ENCODE peak calls at places on chromosomes 11 and 22, in four cellular contexts. N, U, E and A are unnamed samples.

GRCh38 chr11:119375629-119376196 is 5.8 kb downstream of the USP2 start:
- DNase-seq in N (peak), U (no peak), E (no peak), A (peak)

GRCh38 chr11:24267015-24267414 is 229.8 kb upstream of the LUZP2 start:
- DNase-seq in E (no peak), U (no peak), N (no peak), A (peak)

GRCh38 chr22:30026751-30027150 is 53.5 kb upstream of the HORMAD2 start:
- DNase-seq in U (no peak), N (no peak), E (no peak), A (no peak)

GRCh38 chr11:20035701-20036601 is 124.3 kb downstream of the DBX1 start:
- DNase-seq in U (no peak), E (no peak), N (peak), A (no peak)

GRCh38 chr11:31419669-31420068 is 50.0 kb downstream of the DNAJC24 start:
- DNase-seq in E (no peak), U (no peak), N (peak), A (no peak)

GRCh38 chr11:111795333-111795985 is 29.3 kb upstream of the PPP2R1B start:
- DNase-seq in U (no peak), N (peak), E (no peak), A (no peak)

GRCh38 chr11:64372802-64373597 is 14.0 kb downstream of the RPS6KA4 start:
- DNase-seq in U (peak), N (no peak), E (no peak), A (peak)

GRCh38 chr22:33018232-33018864 is 39.8 kb downstream of the SYN3 start:
- DNase-seq in N (peak), U (peak), E (peak), A (peak)

GRCh38 chr22:20044495-20045151 is 23.7 kb downstream of the TANGO2 start:
- DNase-seq in N (no peak), U (no peak), E (no peak), A (no peak)

GRCh38 chr11:133762538-133762937 is 82.8 kb downstream of the SPATA19 start:
- DNase-seq in U (no peak), E (no peak), N (no peak), A (no peak)

GRCh38 chr11:60867871-60868681 is 734 bp downstream of the ZP1 start:
- DNase-seq in U (no peak), E (no peak), N (no peak), A (no peak)

GRCh38 chr11:112789481-112789880 is 171.7 kb upstream of the NCAM1 start:
- DNase-seq in N (no peak), E (no peak), U (no peak), A (no peak)

GRCh38 chr11:105132716-105133511 is 6.7 kb downstream of the CARD18 start:
- DNase-seq in N (peak), U (no peak), E (no peak), A (no peak)

GRCh38 chr11:77206264-77207018 is 78.4 kb downstream of the MYO7A start:
- DNase-seq in U (no peak), N (no peak), E (peak), A (no peak)

GRCh38 chr11:13440100-13440855 is 22.7 kb downstream of the BTBD10 start:
- DNase-seq in E (no peak), U (peak), N (peak), A (peak)

GRCh38 chr11:128619540-128620305 is 32.4 kb upstream of the ETS1 start:
- DNase-seq in N (no peak), E (no peak), U (no peak), A (no peak)

GRCh38 chr22:50251472-50252054 is 498 bp upstream of the HDAC10 start:
- DNase-seq in N (no peak), E (no peak), U (no peak), A (peak)

GRCh38 chr22:48366056-48366455 is 1461.6 kb downstream of the BRD1 start:
- DNase-seq in U (no peak), N (no peak), E (no peak), A (no peak)

GRCh38 chr22:48362736-48363404 is 1464.8 kb downstream of the BRD1 start:
- DNase-seq in E (no peak), U (no peak), N (no peak), A (no peak)

GRCh38 chr22:48367731-48368130 is 1459.9 kb downstream of the BRD1 start:
- DNase-seq in U (no peak), N (no peak), E (no peak), A (no peak)

GRCh38 chr22:48366591-48366990 is 1461.1 kb downstream of the BRD1 start:
- DNase-seq in N (no peak), U (no peak), E (no peak), A (no peak)

DNA sequence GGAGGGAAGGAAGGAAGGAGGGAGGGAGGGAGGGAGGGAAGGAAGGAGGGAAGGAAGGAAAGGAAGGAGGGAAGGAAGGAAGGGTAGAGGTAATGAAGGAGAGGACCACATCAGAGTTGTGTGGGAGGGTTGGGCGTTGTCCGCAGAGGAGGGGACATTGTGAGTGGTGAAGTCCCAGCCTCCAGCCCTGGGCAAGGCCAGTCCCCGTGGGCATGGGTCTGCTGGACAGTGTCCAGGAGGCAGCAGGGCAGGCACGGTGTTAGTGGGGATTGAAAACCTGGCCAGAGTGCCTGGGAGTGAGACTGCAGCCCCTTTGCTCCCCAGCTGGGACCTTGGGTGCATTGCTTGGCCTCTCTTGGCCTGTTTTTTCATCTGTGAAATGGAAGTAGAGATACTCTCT is 1462.3 kb downstream of the BRD1 start:
- DNase-seq in U (no peak), E (no peak), N (no peak), A (no peak)
- H3K4me2 ChIP-seq in U (no peak), E (no peak), N (no peak), A (no peak)

DNA sequence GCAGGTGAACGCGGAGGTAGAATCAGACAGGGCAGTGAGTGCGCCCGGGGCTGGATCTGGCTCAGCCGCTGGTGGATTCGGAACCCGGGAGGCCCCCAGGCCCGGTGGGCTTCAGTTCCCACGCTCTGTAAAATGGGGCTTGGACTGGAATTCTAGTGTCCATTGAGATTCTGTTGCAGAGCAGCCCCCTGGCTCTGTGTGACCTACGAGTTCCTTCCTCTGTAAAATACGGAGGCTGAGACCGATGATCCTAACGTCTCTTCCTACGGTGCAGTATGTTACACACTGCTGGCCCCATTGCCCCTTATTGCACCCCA is 14.9 kb downstream of the SSH3 start:
- DNase-seq in U (no peak), E (no peak), N (no peak), A (no peak)
- H3K4me2 ChIP-seq in U (peak), E (peak), N (peak), A (peak)

DNA sequence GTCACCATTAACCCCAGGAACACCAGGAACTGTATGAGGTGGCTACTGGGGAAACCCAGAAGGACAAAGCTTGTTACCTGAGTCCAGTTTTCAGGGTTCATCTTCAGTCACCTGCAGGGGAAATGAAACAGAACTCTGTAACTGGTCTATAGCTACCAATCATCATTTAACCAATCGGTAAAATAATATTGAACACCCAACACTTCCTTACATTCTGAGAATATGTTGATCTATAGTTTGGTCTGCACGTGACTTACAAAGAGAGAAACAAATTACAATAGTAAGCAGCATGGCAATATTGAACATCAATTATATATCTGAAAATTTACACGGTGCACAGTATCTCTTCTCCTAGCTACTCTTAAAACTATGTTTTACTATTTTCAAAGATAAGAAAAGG is at the start of gene OR6T1:
- DNase-seq in U (no peak), N (no peak), E (no peak), A (no peak)
- H3K4me2 ChIP-seq in U (no peak), N (no peak), E (no peak), A (no peak)

GRCh38 chr11:36109499-36109849 is 165.6 kb downstream of the LDLRAD3 start:
- DNase-seq in E (no peak), U (no peak), N (no peak), A (no peak)

GRCh38 chr11:36108812-36109498 is 165.1 kb downstream of the LDLRAD3 start:
- DNase-seq in E (no peak), U (no peak), N (no peak), A (no peak)

GRCh38 chr11:36109850-36110606 is 166.2 kb downstream of the LDLRAD3 start:
- DNase-seq in E (peak), U (no peak), N (peak), A (peak)

GRCh38 chr11:36114095-36114494 is 170.2 kb downstream of the LDLRAD3 start:
- DNase-seq in U (no peak), N (no peak), E (no peak), A (no peak)

DNA sequence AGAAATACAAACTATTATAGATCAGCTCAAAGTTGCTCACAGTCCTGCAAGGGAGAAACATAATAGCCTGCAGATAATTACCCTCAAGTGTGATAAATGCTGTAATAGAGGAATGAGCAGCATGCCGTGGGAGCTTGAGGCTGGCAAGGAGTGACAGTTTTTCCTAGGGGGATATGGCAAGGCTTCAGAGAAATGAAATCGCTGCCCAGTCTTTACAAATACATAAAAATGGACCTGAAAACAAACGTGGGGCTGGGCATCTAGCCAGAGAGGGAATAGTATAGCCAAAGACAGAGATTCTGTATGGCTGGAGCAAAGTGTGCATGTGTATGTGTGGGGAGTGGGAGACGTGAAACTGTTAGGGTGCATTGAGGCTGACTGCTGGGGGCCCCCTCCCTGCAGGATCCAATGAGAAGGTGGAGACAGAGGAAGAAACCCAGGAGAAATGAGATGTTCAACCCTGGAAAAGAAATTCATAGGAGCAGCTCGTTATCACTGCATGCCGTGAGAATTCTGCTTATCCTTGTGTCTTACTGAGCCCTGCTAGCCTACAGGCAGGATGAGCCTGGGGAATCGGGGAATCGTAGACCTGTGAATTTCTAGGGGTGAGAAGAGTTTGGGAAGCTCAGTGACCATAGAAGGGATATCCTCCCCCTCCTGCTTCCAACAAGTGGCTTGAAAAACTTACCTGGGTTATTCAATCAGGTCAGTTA is 167.0 kb downstream of the LDLRAD3 start:
- DNase-seq in U (no peak), E (no peak), N (no peak), A (no peak)
- H3K4me2 ChIP-seq in U (no peak), E (peak), N (no peak), A (peak)

DNA sequence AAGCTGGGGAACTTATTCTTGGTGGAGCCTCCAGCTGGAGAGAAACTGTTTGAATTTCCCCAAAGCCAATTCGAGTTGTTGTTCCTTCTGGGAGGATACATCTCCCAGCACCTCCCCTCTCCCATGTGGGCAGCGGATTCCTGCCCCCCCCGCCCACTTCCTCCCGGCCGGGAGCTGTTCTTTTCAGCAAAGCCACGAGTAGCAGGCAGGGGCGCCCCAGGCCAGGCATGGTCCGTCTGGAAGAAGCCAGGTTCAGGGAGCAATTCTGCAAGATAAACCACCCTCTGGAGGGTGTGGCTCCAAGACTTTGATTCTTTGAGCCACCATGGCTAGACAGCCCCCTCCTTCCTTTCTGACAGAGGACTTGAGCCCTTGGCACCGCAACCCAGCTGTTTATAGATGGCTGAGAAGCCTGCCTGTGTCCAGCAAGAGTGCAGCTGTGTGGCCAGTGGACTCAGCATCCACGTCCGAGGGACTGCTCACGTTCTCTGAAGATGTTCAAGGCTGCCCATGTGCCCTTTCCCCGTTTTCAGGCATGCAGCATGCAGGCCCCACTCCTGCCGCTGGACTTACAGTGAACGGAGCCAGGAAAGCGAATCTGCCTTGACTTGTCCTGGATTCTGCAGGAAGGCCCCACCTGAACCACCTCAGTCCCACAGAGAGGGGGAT is 170.3 kb downstream of the CTTN start:
- DNase-seq in U (no peak), N (peak), E (no peak), A (peak)
- H3K4me2 ChIP-seq in U (peak), N (peak), E (no peak), A (peak)

GRCh38 chr11:68904458-68904847 is 762 bp downstream of the IGHMBP2 start:
- DNase-seq in U (no peak), N (no peak), E (peak), A (no peak)

GRCh38 chr11:68903631-68904457 is at the start of the genes IGHMBP2 and MRPL21:
- DNase-seq in E (peak), N (peak), U (peak), A (peak)

GRCh38 chr11:68903288-68903630 is 373 bp downstream of the MRPL21 start:
- DNase-seq in U (no peak), E (no peak), N (no peak), A (no peak)

GRCh38 chr11:68908273-68908672 is 4.6 kb downstream of the IGHMBP2 start:
- DNase-seq in N (no peak), E (no peak), U (no peak), A (no peak)

GRCh38 chr11:68905421-68906360 is 2.0 kb downstream of the IGHMBP2 start:
- DNase-seq in E (no peak), N (no peak), U (no peak), A (peak)
- H3K4me2 ChIP-seq in E (peak), N (peak), U (peak), A (peak)

DNA sequence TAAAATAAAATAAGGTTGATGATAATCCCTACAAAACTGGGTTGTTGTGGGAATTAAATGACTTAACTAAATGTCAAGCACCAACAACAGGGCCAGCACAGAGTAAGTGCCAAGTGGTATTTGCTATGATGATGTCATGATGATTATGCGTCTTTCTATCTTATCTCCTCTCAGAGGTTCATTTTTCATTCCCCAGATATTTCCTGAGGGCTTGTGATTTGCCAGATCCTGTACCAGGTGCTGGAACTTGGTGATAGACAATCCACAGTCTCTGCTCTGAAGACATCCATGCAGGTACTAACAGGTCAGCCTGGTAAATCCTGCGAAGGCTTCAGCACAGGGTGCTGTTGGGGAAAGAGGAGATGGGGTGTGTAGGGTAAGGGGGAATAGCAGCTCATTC is 8.2 kb upstream of the MYH9 start:
- DNase-seq in U (no peak), N (peak), E (no peak), A (no peak)
- H3K4me2 ChIP-seq in U (no peak), N (no peak), E (no peak), A (no peak)